ENCODE peak calls at places on chromosomes 2 and 18, in six cellular contexts. One of them, this sample, is unnamed.

GRCh38 chr2:201254331-201254730 is 6.0 kb upstream of the CASP8 start:
- DNase-seq in endothelial cell: no peak
- DNase-seq in stimulated activated naive B cell treated with anti-CD40 and anti-IgM and Interleukin-4, amounts not matched to agents 10 μg/mL and 1 μg/mL and 100 μg/mL, for 72 hours: no peak
- DNase-seq in HTR-8/SVneo: no peak
- DNase-seq in prostate gland: peak; percentile 20
- DNase-seq in G401: no peak
- DNase-seq in this sample: no peak

GRCh38 chr18:34738173-34738894 is 28.2 kb downstream of the DTNA start:
- DNase-seq in endothelial cell: no peak
- DNase-seq in stimulated activated naive B cell treated with anti-CD40 and anti-IgM and Interleukin-4, amounts not matched to agents 10 μg/mL and 1 μg/mL and 100 μg/mL, for 72 hours: no peak
- DNase-seq in HTR-8/SVneo: no peak
- DNase-seq in prostate gland: no peak
- DNase-seq in G401: no peak
- DNase-seq in this sample: no peak

GRCh38 chr18:78459646-78460045 is 520.0 kb upstream of the SALL3 start:
- DNase-seq in endothelial cell: no peak
- DNase-seq in stimulated activated naive B cell treated with anti-CD40 and anti-IgM and Interleukin-4, amounts not matched to agents 10 μg/mL and 1 μg/mL and 100 μg/mL, for 72 hours: no peak
- DNase-seq in HTR-8/SVneo: no peak
- DNase-seq in prostate gland: peak; percentile 40
- DNase-seq in G401: no peak
- DNase-seq in this sample: no peak

GRCh38 chr2:170502400-170503135 is 212.6 kb upstream of the SP5 start:
- DNase-seq in endothelial cell: no peak
- DNase-seq in stimulated activated naive B cell treated with anti-CD40 and anti-IgM and Interleukin-4, amounts not matched to agents 10 μg/mL and 1 μg/mL and 100 μg/mL, for 72 hours: no peak
- DNase-seq in HTR-8/SVneo: no peak
- DNase-seq in prostate gland: no peak
- DNase-seq in G401: no peak
- DNase-seq in this sample: no peak

GRCh38 chr2:41899189-41899588 is 148.6 kb upstream of the PKDCC start:
- DNase-seq in endothelial cell: no peak
- DNase-seq in stimulated activated naive B cell treated with anti-CD40 and anti-IgM and Interleukin-4, amounts not matched to agents 10 μg/mL and 1 μg/mL and 100 μg/mL, for 72 hours: no peak
- DNase-seq in HTR-8/SVneo: no peak
- DNase-seq in prostate gland: no peak
- DNase-seq in G401: no peak
- DNase-seq in this sample: no peak

GRCh38 chr2:25375371-25375988 is 33.8 kb upstream of the DNMT3A start:
- DNase-seq in endothelial cell: no peak
- DNase-seq in stimulated activated naive B cell treated with anti-CD40 and anti-IgM and Interleukin-4, amounts not matched to agents 10 μg/mL and 1 μg/mL and 100 μg/mL, for 72 hours: no peak
- DNase-seq in HTR-8/SVneo: no peak
- DNase-seq in prostate gland: no peak
- DNase-seq in G401: peak; percentile 38
- DNase-seq in this sample: no peak

GRCh38 chr2:203998195-203998804 is 61.7 kb downstream of the ICOS start:
- DNase-seq in endothelial cell: no peak
- DNase-seq in stimulated activated naive B cell treated with anti-CD40 and anti-IgM and Interleukin-4, amounts not matched to agents 10 μg/mL and 1 μg/mL and 100 μg/mL, for 72 hours: no peak
- DNase-seq in HTR-8/SVneo: no peak
- DNase-seq in prostate gland: no peak
- DNase-seq in G401: no peak
- DNase-seq in this sample: no peak

GRCh38 chr2:44112096-44112495 is 56.6 kb upstream of the PPM1B start:
- DNase-seq in endothelial cell: no peak
- DNase-seq in stimulated activated naive B cell treated with anti-CD40 and anti-IgM and Interleukin-4, amounts not matched to agents 10 μg/mL and 1 μg/mL and 100 μg/mL, for 72 hours: no peak
- DNase-seq in HTR-8/SVneo: no peak
- DNase-seq in prostate gland: peak; percentile 45
- DNase-seq in G401: no peak
- DNase-seq in this sample: no peak